ENCODE peak calls at places on chromosomes 13 and 19, in ten cellular contexts. One of them, this sample, is unnamed. For H3K36me3, the result is how much of the 10 kb centered on the place peaks cover.

GRCh38 chr13:97892717-97893116 is 60.8 kb upstream of the IPO5 start:
- DNase-seq in endothelial cell of umbilical vein: no peak
- DNase-seq in PC-9: no peak
- DNase-seq in right lobe of liver: no peak
- DNase-seq in neural progenitor cell: no peak
- DNase-seq in neuronal stem cell: no peak
- DNase-seq in tibial artery: no peak
- DNase-seq in CD8-positive, alpha-beta memory T cell: no peak
- DNase-seq in psoas muscle: no peak
- DNase-seq in Peyer's patch: no peak
- DNase-seq in this sample: no peak

GRCh38 chr13:40664100-40665060 is 2.1 kb downstream of the FOXO1 start:
- DNase-seq in neural progenitor cell: peak
- DNase-seq in Peyer's patch: peak
- DNase-seq in PC-9: no peak
- DNase-seq in psoas muscle: peak
- DNase-seq in CD8-positive, alpha-beta memory T cell: peak
- DNase-seq in tibial artery: peak
- DNase-seq in endothelial cell of umbilical vein: peak
- DNase-seq in neuronal stem cell: peak
- DNase-seq in right lobe of liver: peak
- DNase-seq in this sample: peak

GRCh38 chr19:2477732-2478191 is 1.8 kb downstream of the GADD45B start:
- DNase-seq in Peyer's patch: no peak
- DNase-seq in right lobe of liver: peak
- DNase-seq in tibial artery: peak
- DNase-seq in endothelial cell of umbilical vein: peak
- DNase-seq in PC-9: peak
- DNase-seq in neural progenitor cell: no peak
- DNase-seq in CD8-positive, alpha-beta memory T cell: peak
- DNase-seq in neuronal stem cell: no peak
- DNase-seq in psoas muscle: peak
- DNase-seq in this sample: peak

GRCh38 chr13:62280590-62280989 is 864.9 kb upstream of the PCDH20 start:
- DNase-seq in neuronal stem cell: no peak
- DNase-seq in tibial artery: no peak
- DNase-seq in CD8-positive, alpha-beta memory T cell: no peak
- DNase-seq in endothelial cell of umbilical vein: no peak
- DNase-seq in right lobe of liver: no peak
- DNase-seq in neural progenitor cell: no peak
- DNase-seq in PC-9: no peak
- DNase-seq in psoas muscle: no peak
- DNase-seq in Peyer's patch: no peak
- DNase-seq in this sample: no peak

GRCh38 chr13:41050041-41050440 is 11.3 kb upstream of the WBP4 start:
- DNase-seq in Peyer's patch: no peak
- DNase-seq in right lobe of liver: no peak
- DNase-seq in neuronal stem cell: no peak
- DNase-seq in neural progenitor cell: no peak
- DNase-seq in psoas muscle: no peak
- DNase-seq in endothelial cell of umbilical vein: peak
- DNase-seq in PC-9: no peak
- DNase-seq in tibial artery: no peak
- DNase-seq in CD8-positive, alpha-beta memory T cell: no peak
- DNase-seq in this sample: no peak

GRCh38 chr19:40691421-40692211 is 1.2 kb upstream of the NUMBL start:
- DNase-seq in PC-9: no peak
- DNase-seq in CD8-positive, alpha-beta memory T cell: no peak
- DNase-seq in endothelial cell of umbilical vein: no peak
- DNase-seq in neuronal stem cell: no peak
- DNase-seq in Peyer's patch: no peak
- DNase-seq in tibial artery: no peak
- DNase-seq in neural progenitor cell: peak
- DNase-seq in right lobe of liver: no peak
- DNase-seq in psoas muscle: peak
- DNase-seq in this sample: peak

GRCh38 chr13:93794197-93794885 is 567.7 kb downstream of the GPC6 start:
- DNase-seq in neuronal stem cell: no peak
- DNase-seq in tibial artery: no peak
- DNase-seq in PC-9: no peak
- DNase-seq in Peyer's patch: no peak
- DNase-seq in right lobe of liver: no peak
- DNase-seq in CD8-positive, alpha-beta memory T cell: no peak
- DNase-seq in psoas muscle: no peak
- DNase-seq in neural progenitor cell: no peak
- DNase-seq in endothelial cell of umbilical vein: no peak
- DNase-seq in this sample: no peak

GRCh38 chr19:14072535-14073231 is at the start of gene MISP3:
- DNase-seq in neural progenitor cell: peak
- DNase-seq in Peyer's patch: peak
- DNase-seq in psoas muscle: peak
- DNase-seq in right lobe of liver: peak
- DNase-seq in CD8-positive, alpha-beta memory T cell: no peak
- DNase-seq in tibial artery: peak
- DNase-seq in neuronal stem cell: no peak
- DNase-seq in endothelial cell of umbilical vein: peak
- DNase-seq in PC-9: peak
- DNase-seq in this sample: peak

GRCh38 chr19:23440791-23441190 is 45.5 kb upstream of the ZNF91 start:
- DNase-seq in right lobe of liver: no peak
- DNase-seq in endothelial cell of umbilical vein: no peak
- DNase-seq in psoas muscle: no peak
- DNase-seq in tibial artery: no peak
- DNase-seq in neural progenitor cell: no peak
- DNase-seq in Peyer's patch: no peak
- DNase-seq in CD8-positive, alpha-beta memory T cell: no peak
- DNase-seq in neuronal stem cell: no peak
- DNase-seq in PC-9: no peak
- DNase-seq in this sample: no peak

GRCh38 chr13:67520886-67521285 is 290.8 kb upstream of the PCDH9 start:
- DNase-seq in tibial artery: no peak
- DNase-seq in CD8-positive, alpha-beta memory T cell: no peak
- DNase-seq in neural progenitor cell: no peak
- DNase-seq in psoas muscle: no peak
- DNase-seq in neuronal stem cell: no peak
- DNase-seq in PC-9: no peak
- DNase-seq in right lobe of liver: no peak
- DNase-seq in Peyer's patch: no peak
- DNase-seq in endothelial cell of umbilical vein: no peak
- DNase-seq in this sample: no peak

GRCh38 chr13:47798906-47799305 is 202.2 kb downstream of the SUCLA2 start:
- DNase-seq in tibial artery: no peak
- DNase-seq in neural progenitor cell: no peak
- DNase-seq in psoas muscle: no peak
- DNase-seq in CD8-positive, alpha-beta memory T cell: no peak
- DNase-seq in endothelial cell of umbilical vein: no peak
- DNase-seq in PC-9: no peak
- DNase-seq in Peyer's patch: no peak
- DNase-seq in right lobe of liver: no peak
- DNase-seq in neuronal stem cell: no peak
- DNase-seq in this sample: no peak

DNA sequence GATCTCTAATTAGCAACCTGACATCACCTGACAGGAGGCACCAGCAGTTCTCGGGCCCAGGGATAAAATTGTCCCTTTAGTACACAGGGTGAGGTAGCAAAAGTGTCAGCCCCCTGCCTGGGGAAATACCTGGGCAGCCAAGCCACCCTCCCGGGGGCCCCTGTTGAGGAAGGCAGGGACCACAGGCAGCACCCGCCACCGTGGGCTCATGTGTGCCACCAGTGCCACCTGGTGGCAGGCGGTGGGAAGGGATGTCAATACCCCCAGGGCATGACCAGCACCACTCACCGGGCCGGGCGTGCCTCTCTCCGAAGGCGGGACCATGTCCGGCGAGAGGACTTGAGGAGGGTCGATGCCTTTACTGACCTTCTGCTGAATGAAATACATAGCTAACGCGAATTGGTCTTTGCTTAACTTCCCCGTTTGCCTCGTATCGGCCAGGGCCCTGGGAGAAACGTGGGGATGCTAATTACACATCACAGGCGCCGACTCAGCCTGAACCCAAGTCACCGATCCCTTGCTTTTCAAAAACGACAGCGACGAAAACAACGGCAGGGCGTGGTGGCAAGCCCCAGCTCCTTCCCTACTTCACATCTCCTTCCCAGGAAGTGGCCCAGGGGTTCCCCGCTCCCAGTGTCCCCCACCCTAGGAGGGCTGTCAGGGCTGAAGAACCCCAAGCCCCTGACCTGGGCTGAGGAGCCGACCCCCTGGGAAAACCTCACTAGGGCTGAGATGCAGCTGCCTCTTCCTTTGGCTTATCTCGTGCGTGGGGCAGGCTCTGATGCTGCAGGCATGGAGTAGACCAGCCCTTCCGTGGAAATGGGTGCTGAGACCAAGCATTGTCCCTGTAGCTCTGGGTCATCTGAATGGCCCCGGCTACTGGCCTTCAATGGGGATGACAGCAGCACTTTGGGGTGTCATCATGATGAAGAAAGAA is 53.8 kb downstream of the EPS15L1 start:
- DNase-seq in right lobe of liver: peak
- DNase-seq in psoas muscle: peak
- DNase-seq in Peyer's patch: peak
- DNase-seq in tibial artery: no peak
- DNase-seq in CD8-positive, alpha-beta memory T cell: peak
- DNase-seq in neuronal stem cell: peak
- DNase-seq in PC-9: peak
- DNase-seq in endothelial cell of umbilical vein: peak
- DNase-seq in neural progenitor cell: peak
- DNase-seq in this sample: peak
- H3K36me3 ChIP-seq in right lobe of liver: under half
- H3K36me3 ChIP-seq in psoas muscle: half or more
- H3K36me3 ChIP-seq in Peyer's patch: under half
- H3K36me3 ChIP-seq in tibial artery: under half
- H3K36me3 ChIP-seq in CD8-positive, alpha-beta memory T cell: under half
- H3K36me3 ChIP-seq in neuronal stem cell: half or more
- H3K36me3 ChIP-seq in PC-9: under half
- H3K36me3 ChIP-seq in endothelial cell of umbilical vein: under half
- H3K36me3 ChIP-seq in neural progenitor cell: under half
- H3K36me3 ChIP-seq in this sample: half or more

DNA sequence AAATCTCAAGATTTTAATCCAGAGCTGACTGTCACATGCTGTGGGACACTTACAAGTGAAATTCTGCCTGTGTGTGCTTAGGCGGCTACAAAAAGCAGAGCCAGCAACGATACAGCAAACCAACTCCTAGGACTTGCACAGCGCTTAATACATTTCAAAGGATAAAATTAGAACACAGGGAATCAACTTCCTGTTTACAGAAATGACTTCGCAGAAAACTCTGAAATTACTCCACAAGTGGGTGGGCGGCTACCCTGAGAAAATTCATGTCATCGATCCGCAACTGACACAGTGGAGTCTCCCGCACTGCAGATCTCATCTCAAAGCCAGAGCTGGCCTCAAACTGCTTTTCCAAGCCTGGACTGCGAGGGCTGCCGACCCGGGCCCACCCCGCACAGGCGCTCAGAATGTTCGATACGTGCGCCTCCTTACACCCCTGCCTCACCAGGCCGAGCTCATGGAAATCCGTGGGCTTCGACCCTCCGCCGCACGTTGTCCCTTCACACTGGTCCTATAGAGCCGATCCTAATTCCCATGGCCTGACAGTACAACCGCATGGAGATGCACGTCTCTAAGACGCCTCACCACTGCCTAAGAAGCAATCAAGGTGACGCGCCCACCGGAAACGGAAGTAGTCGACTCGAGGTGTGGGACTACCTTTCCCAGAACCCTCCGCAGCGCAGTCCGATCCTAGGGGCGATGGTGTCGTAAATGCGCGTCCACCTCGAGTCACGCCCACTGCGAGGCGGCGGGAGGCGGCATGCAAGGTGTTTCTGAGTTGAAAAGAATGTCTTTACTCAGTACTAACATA is at the start of gene ZNF229:
- DNase-seq in PC-9: peak
- DNase-seq in right lobe of liver: peak
- DNase-seq in tibial artery: peak
- DNase-seq in neuronal stem cell: peak
- DNase-seq in psoas muscle: peak
- DNase-seq in endothelial cell of umbilical vein: peak
- DNase-seq in CD8-positive, alpha-beta memory T cell: peak
- DNase-seq in Peyer's patch: peak
- DNase-seq in neural progenitor cell: peak
- DNase-seq in this sample: peak
- H3K27ac ChIP-seq in PC-9: peak
- H3K27ac ChIP-seq in right lobe of liver: no peak
- H3K27ac ChIP-seq in tibial artery: peak
- H3K27ac ChIP-seq in neuronal stem cell: no peak
- H3K27ac ChIP-seq in psoas muscle: peak
- H3K27ac ChIP-seq in endothelial cell of umbilical vein: no peak
- H3K27ac ChIP-seq in CD8-positive, alpha-beta memory T cell: no peak
- H3K27ac ChIP-seq in Peyer's patch: no peak
- H3K27ac ChIP-seq in neural progenitor cell: no peak
- H3K27ac ChIP-seq in this sample: no peak

DNA sequence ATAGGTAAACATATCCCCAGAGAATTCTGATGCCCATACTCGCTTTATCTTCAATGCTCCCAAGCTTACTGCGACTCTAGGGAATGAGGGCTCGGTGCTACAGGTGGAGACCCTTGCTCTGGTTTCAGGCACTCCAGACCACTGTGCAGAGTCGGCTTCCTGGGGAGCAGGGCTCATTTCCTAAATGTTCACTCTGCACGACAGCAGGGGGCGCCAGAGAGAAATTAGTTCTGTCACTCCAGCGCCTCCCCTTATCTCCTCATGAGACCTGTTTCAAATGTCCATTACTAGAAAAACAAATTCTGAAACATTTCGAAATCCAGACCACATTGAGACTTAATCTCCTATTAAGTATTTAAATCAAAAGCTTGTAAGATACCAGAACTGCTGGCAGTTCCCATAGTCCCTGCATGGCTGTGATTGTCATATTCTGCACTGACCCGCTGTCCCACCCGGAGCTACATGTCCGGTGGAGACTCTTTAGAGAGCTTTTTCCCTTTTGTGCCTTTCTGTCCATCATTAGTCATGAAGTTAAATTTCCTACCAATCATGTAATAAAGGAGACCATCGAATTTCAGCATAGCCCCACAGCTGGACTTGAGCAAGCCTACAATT is 22.4 kb downstream of the EPSTI1 start:
- DNase-seq in tibial artery: peak
- DNase-seq in psoas muscle: peak
- DNase-seq in right lobe of liver: peak
- DNase-seq in Peyer's patch: peak
- DNase-seq in neuronal stem cell: peak
- DNase-seq in CD8-positive, alpha-beta memory T cell: peak
- DNase-seq in endothelial cell of umbilical vein: peak
- DNase-seq in PC-9: no peak
- DNase-seq in neural progenitor cell: peak
- DNase-seq in this sample: peak
- H3K4me3 ChIP-seq in tibial artery: no peak
- H3K4me3 ChIP-seq in psoas muscle: no peak
- H3K4me3 ChIP-seq in right lobe of liver: no peak
- H3K4me3 ChIP-seq in Peyer's patch: no peak
- H3K4me3 ChIP-seq in neuronal stem cell: no peak
- H3K4me3 ChIP-seq in CD8-positive, alpha-beta memory T cell: no peak
- H3K4me3 ChIP-seq in endothelial cell of umbilical vein: no peak
- H3K4me3 ChIP-seq in PC-9: no peak
- H3K4me3 ChIP-seq in neural progenitor cell: no peak
- H3K4me3 ChIP-seq in this sample: no peak

DNA sequence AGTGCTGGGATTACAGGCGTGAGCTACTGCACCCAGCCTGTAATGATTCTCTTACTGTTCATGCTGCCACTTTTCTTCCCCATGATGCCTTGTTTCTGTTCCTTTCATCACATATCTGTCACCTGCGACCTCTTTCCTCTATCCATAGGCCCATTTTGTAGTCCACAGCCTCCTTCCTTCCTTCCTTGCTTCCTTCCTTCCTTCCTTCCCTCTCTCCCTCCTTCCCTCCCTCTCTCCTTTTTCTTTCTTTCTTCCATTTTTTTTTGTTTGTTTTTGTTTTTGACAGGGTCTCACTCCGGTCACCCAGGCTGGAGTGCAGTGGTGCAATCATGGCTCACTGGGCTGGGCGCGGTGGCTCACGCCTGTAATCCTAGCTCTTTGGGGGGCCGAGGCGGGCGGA is 4.2 kb downstream of the GYS1 start:
- DNase-seq in right lobe of liver: no peak
- DNase-seq in tibial artery: no peak
- DNase-seq in psoas muscle: no peak
- DNase-seq in neural progenitor cell: no peak
- DNase-seq in neuronal stem cell: no peak
- DNase-seq in Peyer's patch: no peak
- DNase-seq in endothelial cell of umbilical vein: no peak
- DNase-seq in PC-9: no peak
- DNase-seq in CD8-positive, alpha-beta memory T cell: no peak
- DNase-seq in this sample: no peak
- H3K36me3 ChIP-seq in right lobe of liver: under half
- H3K36me3 ChIP-seq in tibial artery: under half
- H3K36me3 ChIP-seq in psoas muscle: half or more
- H3K36me3 ChIP-seq in neural progenitor cell: under half
- H3K36me3 ChIP-seq in neuronal stem cell: half or more
- H3K36me3 ChIP-seq in Peyer's patch: under half
- H3K36me3 ChIP-seq in endothelial cell of umbilical vein: under half
- H3K36me3 ChIP-seq in PC-9: under half
- H3K36me3 ChIP-seq in CD8-positive, alpha-beta memory T cell: under half
- H3K36me3 ChIP-seq in this sample: half or more